ENCODE peak calls at places on chromosomes 1 and 21, in five cellular contexts. B, L, P, O and D are unnamed samples. For H3K27me3, the result is how much of the 10 kb centered on the place peaks cover.

GRCh38 chr1:161227196-161227871 is 1.5 kb downstream of the TOMM40L start:
- DNase-seq in L (peak), P (peak), O (peak), B (peak), D (peak)

GRCh38 chr1:172498858-172499257 is 34.1 kb upstream of the SUCO start:
- DNase-seq in O (no peak), L (no peak), P (no peak), B (no peak), D (no peak)

GRCh38 chr1:117093091-117093534 is 28.4 kb downstream of the TRIM45 start:
- DNase-seq in O (peak), B (peak), P (peak), L (peak), D (peak)

GRCh38 chr1:202049129-202049528 is 38.7 kb downstream of the ELF3 start:
- DNase-seq in B (no peak), P (no peak), L (no peak), O (no peak), D (no peak)

GRCh38 chr1:101302831-101303511 is 66.2 kb downstream of the S1PR1 start:
- DNase-seq in O (no peak), P (no peak), L (peak), B (peak), D (no peak)

GRCh38 chr1:75765697-75766355 is 20.2 kb upstream of the RABGGTB start:
- DNase-seq in O (no peak), P (no peak), L (peak), B (peak), D (peak)

GRCh38 chr1:151211972-151212705 is 13.8 kb downstream of the PIP5K1A start:
- DNase-seq in B (no peak), O (no peak), P (no peak), L (peak), D (no peak)

GRCh38 chr21:15192243-15192642 is 127.4 kb upstream of the NRIP1 start:
- DNase-seq in O (no peak), P (no peak), L (no peak), B (no peak), D (no peak)

GRCh38 chr1:27547220-27548116 is 56.5 kb downstream of the AHDC1 start:
- DNase-seq in P (no peak), O (no peak), B (no peak), L (no peak), D (peak)

GRCh38 chr1:209048961-209049669 is 534.4 kb upstream of the CAMK1G start:
- DNase-seq in B (no peak), O (no peak), P (no peak), L (peak), D (peak)

GRCh38 chr1:234962340-234962989 is 166.2 kb downstream of the TOMM20 start:
- DNase-seq in O (no peak), B (peak), P (no peak), L (peak), D (no peak)

GRCh38 chr1:201999625-202000238 is 10.7 kb upstream of the ELF3 start:
- DNase-seq in L (peak), P (peak), B (peak), O (no peak), D (peak)

GRCh38 chr1:33015216-33015615 is 21.5 kb downstream of the AK2 start:
- DNase-seq in O (no peak), L (no peak), B (no peak), P (no peak), D (no peak)

GRCh38 chr1:37482004-37482785 is 7.8 kb downstream of the ZC3H12A start:
- DNase-seq in O (no peak), P (no peak), L (no peak), B (no peak), D (no peak)

GRCh38 chr1:153768316-153769126 is 6.7 kb upstream of the SLC27A3 start:
- DNase-seq in L (no peak), B (no peak), O (no peak), P (no peak), D (no peak)

GRCh38 chr1:93779540-93780121 is 98.0 kb upstream of the BCAR3 start:
- DNase-seq in O (no peak), P (peak), B (peak), L (peak), D (peak)

GRCh38 chr1:220221670-220222069 is 50.6 kb downstream of the RAB3GAP2 start:
- DNase-seq in O (no peak), L (no peak), P (no peak), B (no peak), D (no peak)

GRCh38 chr1:8061210-8061609 is 35.1 kb upstream of the ERRFI1 start:
- DNase-seq in L (peak), O (no peak), P (no peak), B (peak), D (no peak)

GRCh38 chr1:178341218-178341956 is 155.4 kb downstream of the CLEC20A start:
- DNase-seq in L (peak), P (peak), O (peak), B (peak), D (peak)

GRCh38 chr21:41511858-41512257 is 3.9 kb upstream of the TMPRSS2 start:
- DNase-seq in B (no peak), L (no peak), P (no peak), O (no peak), D (no peak)
- H4K8ac ChIP-seq in B (no peak), L (no peak), P (no peak), O (no peak), D (no peak)

DNA sequence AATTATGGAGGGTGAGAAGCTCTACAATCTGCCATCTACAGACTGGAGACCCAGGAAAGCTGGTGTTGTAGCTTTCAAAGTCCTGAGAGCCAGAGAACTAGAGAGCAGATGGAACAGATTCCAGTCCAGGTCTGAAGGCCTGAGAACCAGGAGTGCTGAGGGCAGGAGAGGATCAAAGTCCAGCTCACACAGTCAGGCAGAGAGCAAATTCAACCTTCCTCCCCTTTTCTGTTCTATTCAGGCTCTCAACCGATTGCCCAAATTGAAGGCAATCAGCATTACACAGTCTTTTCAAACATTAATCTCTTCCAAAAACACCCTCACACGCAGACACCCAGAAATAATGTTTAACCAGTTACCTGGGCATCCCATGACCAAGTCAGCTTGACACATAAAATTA is 2.5 kb upstream of the TMPRSS2 start:
- DNase-seq in L (no peak), P (no peak), O (no peak), B (no peak), D (no peak)
- H3K4me2 ChIP-seq in L (no peak), P (no peak), O (no peak), B (no peak), D (no peak)

GRCh38 chr1:228072658-228073043 is 9.9 kb upstream of the ARF1 start:
- DNase-seq in L (no peak), O (no peak), P (no peak), B (no peak), D (no peak)
- H3K27me3 ChIP-seq in L (half or more), O (under half), P (half or more), B (under half), D (under half)

DNA sequence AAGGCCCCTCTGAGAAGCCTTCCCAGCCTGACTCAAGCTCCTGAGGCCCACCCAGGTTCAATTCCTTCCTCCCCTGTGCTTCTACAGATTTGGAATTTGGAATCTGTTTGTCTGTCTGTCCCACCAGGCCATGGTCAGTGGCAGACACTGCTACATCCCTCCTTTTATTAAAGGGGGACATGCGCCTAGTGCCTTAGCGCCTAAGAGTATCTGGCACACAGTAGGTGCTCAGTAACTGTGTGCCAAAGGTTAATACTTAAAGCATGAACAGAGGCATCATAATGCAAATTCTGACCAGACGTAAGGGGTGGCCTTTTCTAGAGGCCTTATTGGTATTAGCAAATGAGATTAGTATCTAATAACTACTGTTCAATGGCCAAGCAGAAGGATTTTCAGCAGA is 21.6 kb downstream of the CSF1 start:
- DNase-seq in P (no peak), O (no peak), L (no peak), B (no peak), D (no peak)
- H4K8ac ChIP-seq in P (no peak), O (no peak), L (peak), B (no peak), D (no peak)

DNA sequence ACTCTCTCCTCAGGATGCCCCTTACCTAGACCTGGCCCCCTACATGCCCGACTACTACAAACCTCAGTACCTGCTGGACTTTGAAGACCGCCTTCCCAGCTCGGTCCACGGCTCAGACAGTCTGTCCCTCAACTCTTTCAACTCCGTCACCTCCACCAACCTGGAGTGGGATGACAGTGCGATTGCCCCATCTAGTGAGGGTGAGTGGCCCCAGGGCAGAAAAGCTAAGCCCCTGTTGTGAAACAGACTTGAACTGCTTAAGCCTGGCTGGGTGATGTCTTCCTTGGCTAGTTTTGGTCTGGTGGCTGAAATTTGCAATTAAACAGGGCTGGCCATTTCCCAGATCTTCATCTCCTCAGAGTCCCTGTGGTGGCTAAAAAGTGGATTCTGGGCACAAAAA is 16.3 kb upstream of the SLC25A34 start:
- DNase-seq in L (no peak), O (no peak), B (no peak), P (no peak), D (peak)
- H3K4me2 ChIP-seq in L (no peak), O (no peak), B (no peak), P (no peak), D (no peak)

DNA sequence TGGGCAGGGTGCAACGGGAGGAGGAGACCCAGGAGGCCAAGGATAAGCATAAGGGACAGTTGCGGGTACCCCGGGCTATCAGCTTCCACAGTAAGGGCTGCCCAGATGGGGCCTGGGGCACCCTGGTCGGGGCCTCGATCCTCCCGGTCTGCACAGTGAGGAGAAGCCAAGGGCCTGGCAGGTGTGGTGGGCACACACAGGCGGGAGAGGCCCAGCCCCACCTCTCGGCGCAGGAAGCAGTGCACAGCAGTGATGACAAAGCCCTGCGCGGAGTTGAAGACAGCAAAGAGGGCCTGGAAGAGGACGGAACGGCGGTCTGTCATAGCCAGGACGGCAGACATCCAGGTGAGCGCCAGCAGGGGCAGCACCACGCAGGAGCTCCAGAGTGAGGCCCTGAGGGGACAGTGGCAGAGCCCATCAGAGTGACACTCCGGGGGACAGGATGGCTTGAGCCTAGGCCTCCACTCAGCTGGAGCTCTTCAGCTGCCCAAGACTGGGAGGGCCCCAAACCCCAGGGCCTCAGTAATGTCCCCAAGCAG is 29.0 kb upstream of the COL16A1 start:
- DNase-seq in B (no peak), P (no peak), L (no peak), O (no peak), D (no peak)
- H3K27me3 ChIP-seq in B (under half), P (under half), L (under half), O (under half), D (under half)

DNA sequence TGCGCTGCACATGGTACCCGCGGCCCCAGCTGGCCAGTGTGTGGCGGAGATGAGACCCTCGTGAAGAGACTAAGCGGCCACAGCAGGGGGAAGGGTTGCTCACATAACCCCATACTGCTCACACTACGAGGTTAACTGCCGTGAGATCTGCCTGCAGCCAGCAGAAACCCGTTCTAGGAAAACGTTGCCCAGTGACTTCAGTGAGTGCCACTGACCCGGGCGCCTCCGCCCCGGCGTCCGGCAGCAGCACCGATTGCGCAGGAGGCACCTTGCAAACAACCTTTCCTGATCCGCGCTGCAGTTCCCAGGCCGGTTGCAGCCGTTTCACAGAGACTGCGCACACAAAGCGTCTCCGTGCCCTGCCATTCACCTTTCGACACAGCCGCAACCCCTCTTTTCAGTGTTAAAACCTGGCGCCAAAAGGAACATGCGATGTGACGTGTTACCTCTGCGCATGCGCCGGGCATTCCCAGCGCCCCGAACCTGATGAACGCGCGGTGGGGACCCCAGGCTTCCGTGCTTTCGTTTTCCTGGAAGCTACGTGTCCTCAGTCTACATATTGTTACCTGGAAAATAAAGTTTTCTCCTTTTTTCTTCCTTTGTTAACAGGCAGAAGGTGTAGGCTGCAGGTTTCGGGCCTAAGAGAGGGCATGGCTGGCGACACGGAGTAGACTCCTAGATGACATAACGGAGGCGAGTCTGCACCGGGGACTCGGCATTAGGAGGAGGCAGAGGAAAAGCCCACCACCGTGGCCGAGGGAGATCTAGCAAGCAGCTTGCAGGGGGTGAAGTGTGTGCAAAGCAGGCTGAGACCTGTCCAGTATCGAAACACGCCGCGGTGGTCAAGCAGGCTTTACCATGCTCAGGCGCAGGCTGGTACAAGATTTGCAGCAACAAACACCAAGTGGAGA is 8.9 kb downstream of the VPS26C start:
- DNase-seq in L (peak), O (peak), P (peak), B (peak), D (peak)
- H4K8ac ChIP-seq in L (peak), O (peak), P (no peak), B (peak), D (no peak)

DNA sequence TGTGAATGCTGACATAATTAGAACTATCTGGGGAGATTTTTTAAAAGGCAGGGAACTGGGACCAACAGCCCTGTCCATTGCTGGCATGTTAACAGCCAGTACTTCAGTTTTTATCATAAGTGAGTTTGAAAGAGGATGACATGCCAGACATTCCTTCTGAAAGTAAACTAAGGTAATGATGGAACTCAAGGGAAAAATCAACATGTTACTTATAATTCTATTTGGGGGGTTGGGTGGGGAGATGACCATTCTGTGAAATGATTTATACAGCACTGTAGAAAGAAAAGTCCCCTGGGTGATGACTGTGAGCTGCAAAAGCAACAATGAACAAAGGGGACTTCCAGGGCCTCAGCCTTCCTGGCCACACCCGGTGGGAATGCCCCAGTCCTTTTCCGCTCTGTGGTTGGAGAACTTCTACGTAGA is 5.4 kb upstream of the LAMC2 start:
- DNase-seq in P (no peak), L (peak), O (no peak), B (peak), D (peak)
- H3K4me2 ChIP-seq in P (no peak), L (no peak), O (no peak), B (peak), D (no peak)

GRCh38 chr21:19343711-19344110 is 940.1 kb upstream of the TMPRSS15 start:
- DNase-seq in L (no peak), O (no peak), P (no peak), B (no peak), D (no peak)
- H3K27me3 ChIP-seq in L (under half), O (under half), P (under half), B (under half), D (under half)